ENCODE peak calls at places on chromosome 18, in four cellular contexts. V is HepG2, W is H1, E is K562. O is an unnamed sample.

GRCh38 chr18:55997156-55997561 is 409.2 kb upstream of the TCF4 start:
- DNase-seq in V (no peak), W (no peak), E (no peak), O (no peak)

GRCh38 chr18:41982942-41983660 is 28.1 kb downstream of the PIK3C3 start:
- DNase-seq in V (no peak), W (no peak), E (no peak), O (no peak)

GRCh38 chr18:58562999-58563667 is 65.8 kb downstream of the ALPK2 start:
- DNase-seq in V (no peak), W (no peak), E (no peak), O (no peak)

GRCh38 chr18:70296781-70297180 is 7.9 kb downstream of the SOCS6 start:
- DNase-seq in V (no peak), W (no peak), E (no peak), O (no peak)

GRCh38 chr18:8503287-8503686 is 106.0 kb upstream of the RAB12 start:
- DNase-seq in V (no peak), W (no peak), E (no peak), O (no peak)

GRCh38 chr18:59707306-59707705 is 10.1 kb upstream of the CCBE1 start:
- DNase-seq in V (no peak), W (no peak), E (no peak), O (no peak)

GRCh38 chr18:37714621-37715020 is 149.0 kb upstream of the CELF4 start:
- DNase-seq in V (no peak), W (no peak), E (no peak), O (no peak)

GRCh38 chr18:35089918-35090550 is 48.8 kb downstream of the MAPRE2 start:
- DNase-seq in V (no peak), W (no peak), E (no peak), O (no peak)

GRCh38 chr18:1092228-1092627 is 187.6 kb downstream of the ADCYAP1 start:
- DNase-seq in V (peak), W (peak), E (peak), O (no peak)

GRCh38 chr18:38923136-38923535 is 1357.5 kb upstream of the CELF4 start:
- DNase-seq in V (no peak), W (no peak), E (no peak), O (no peak)

GRCh38 chr18:70464343-70465114 is 175.7 kb downstream of the SOCS6 start:
- DNase-seq in V (peak), W (peak), E (peak), O (peak)

GRCh38 chr18:28114472-28114871 is 62.5 kb downstream of the CDH2 start:
- DNase-seq in V (no peak), W (no peak), E (no peak), O (no peak)

GRCh38 chr18:9647496-9648323 is 33.4 kb upstream of the PPP4R1 start:
- DNase-seq in V (peak), W (no peak), E (no peak), O (no peak)

GRCh38 chr18:22199005-22199404 is 29.6 kb downstream of the GATA6 start:
- DNase-seq in V (no peak), W (no peak), E (no peak), O (no peak)

GRCh38 chr18:79567481-79568147 is 112.0 kb upstream of the CTDP1 start:
- DNase-seq in V (no peak), W (no peak), E (no peak), O (no peak)

GRCh38 chr18:43664487-43665008 is 387.3 kb upstream of the SYT4 start:
- DNase-seq in V (no peak), W (no peak), E (no peak), O (no peak)

GRCh38 chr18:10168477-10168876 is 254.7 kb downstream of the VAPA start:
- DNase-seq in V (no peak), W (no peak), E (no peak), O (no peak)

GRCh38 chr18:468841-469796 is 31.4 kb downstream of the COLEC12 start:
- DNase-seq in V (peak), W (no peak), E (no peak), O (no peak)

GRCh38 chr18:79664525-79665125 is 15.0 kb upstream of the CTDP1 start:
- DNase-seq in V (no peak), W (no peak), E (no peak), O (no peak)

DNA sequence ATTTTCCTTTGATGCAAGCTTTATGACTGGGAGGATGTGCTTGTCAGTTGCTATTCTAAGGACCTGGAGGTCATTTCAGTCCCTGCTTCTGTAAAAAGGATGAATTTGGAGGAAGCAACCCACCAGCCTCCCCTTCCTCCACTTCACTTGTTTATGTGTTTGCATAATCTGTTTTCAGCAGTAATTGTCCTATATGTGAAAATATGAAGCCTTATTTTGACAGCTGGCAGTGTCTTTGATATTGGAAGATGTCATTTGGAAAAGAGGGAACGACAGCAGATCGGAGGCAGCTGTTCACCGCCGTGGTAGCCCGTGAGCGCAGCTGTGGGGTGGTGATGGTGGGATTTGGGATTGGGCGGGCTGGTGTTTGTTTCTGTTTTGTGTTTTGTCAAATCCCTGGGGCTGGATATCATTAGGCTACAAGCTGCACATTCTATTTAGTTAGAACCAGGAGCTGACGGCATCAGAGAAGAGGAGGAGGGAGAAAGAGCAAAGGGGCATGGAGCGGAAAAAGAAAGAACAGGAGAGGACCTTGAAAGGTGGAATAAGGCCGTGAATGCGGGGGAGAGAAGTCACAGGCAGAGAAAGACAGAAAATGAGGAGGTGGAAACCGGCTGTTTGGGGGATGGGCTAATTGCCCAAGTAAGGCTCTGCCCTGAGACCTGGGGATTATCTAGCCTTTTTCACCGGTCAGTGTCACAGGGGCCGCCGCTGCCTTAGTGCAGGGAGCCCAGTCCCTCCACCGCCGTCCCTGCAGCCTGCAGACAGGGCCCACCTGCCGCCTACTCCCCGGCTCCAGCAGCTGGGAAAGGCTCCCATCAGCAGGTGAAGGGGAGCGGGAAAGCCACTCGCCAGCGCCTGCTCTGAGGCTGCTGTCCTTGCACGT is 87.9 kb downstream of the ZCCHC2 start:
- DNase-seq in V (no peak), W (peak), E (peak), O (no peak)
- TF ChIP-seq FOSL1 in V (no peak), W (no peak), E (no peak), O (no peak)

GRCh38 chr18:76573325-76574025 is 78.4 kb upstream of the ZNF516 start:
- DNase-seq in V (no peak), W (no peak), E (no peak), O (no peak)
- TF ChIP-seq FOSL1 in V (no peak), W (no peak), E (no peak), O (peak)

GRCh38 chr18:48857023-48857694 is 93.6 kb downstream of the SMAD7 start:
- DNase-seq in V (no peak), W (no peak), E (no peak), O (no peak)
- TF ChIP-seq FOSL1 in V (no peak), W (no peak), E (no peak), O (no peak)

GRCh38 chr18:25225152-25225551 is 126.8 kb downstream of the ZNF521 start:
- DNase-seq in V (no peak), W (no peak), E (no peak), O (no peak)
- TF ChIP-seq FOSL1 in V (no peak), W (no peak), E (no peak), O (no peak)

GRCh38 chr18:50280707-50281294 is 522 bp downstream of the MBD1 start:
- DNase-seq in V (no peak), W (no peak), E (no peak), O (no peak)
- TF ChIP-seq FOSL1 in V (no peak), W (no peak), E (no peak), O (no peak)

O was measured in HCT116.